ENCODE peak calls at places on chromosomes 2 and 18, in six cellular contexts. V is T-helper 17 cell, X is A549, N is AG04450, Q is endothelial cell of umbilical vein, Y is aorta. A is an unnamed sample.

GRCh38 chr18:49590608-49591007 is 28.8 kb downstream of the LIPG start:
- DNase-seq in Q (no peak), Y (no peak), V (no peak), X (no peak), N (no peak), A (no peak)

GRCh38 chr2:28102455-28102874 is 211.9 kb downstream of the BABAM2 start:
- DNase-seq in V (no peak), Q (peak; percentile 91), Y (no peak), X (no peak), N (peak; percentile 51), A (no peak)

GRCh38 chr18:36830141-36830495 is 1.2 kb downstream of the KIAA1328 start:
- DNase-seq in X (no peak), Q (no peak), Y (no peak), V (no peak), N (no peak), A (no peak)

GRCh38 chr2:199261221-199261620 is 196.5 kb downstream of the SATB2 start:
- DNase-seq in Q (peak; percentile 42), N (peak; percentile 46), X (peak; percentile 8), V (no peak), Y (no peak), A (no peak)

GRCh38 chr2:106956879-106957278 is 70.9 kb upstream of the ST6GAL2 start:
- DNase-seq in X (no peak), Q (no peak), N (peak; percentile 87), V (no peak), Y (peak; percentile 51), A (no peak)

GRCh38 chr2:24613154-24613814 is 122.2 kb downstream of the NCOA1 start:
- DNase-seq in Y (no peak), N (peak; percentile 27), X (peak; percentile 25), Q (peak; percentile 45), V (no peak), A (no peak)

GRCh38 chr2:42722328-42723190 is 41.4 kb downstream of the OXER1 start:
- DNase-seq in N (peak; percentile 42), Q (peak; percentile 80), X (peak; percentile 42), Y (peak; percentile 69), V (no peak), A (no peak)

GRCh38 chr2:37326866-37327634 is 2.4 kb upstream of the PRKD3 start:
- DNase-seq in N (no peak), V (no peak), Q (no peak), X (no peak), Y (no peak), A (no peak)

GRCh38 chr2:132692816-132693215 is 22.8 kb upstream of the LYPD1 start:
- DNase-seq in Y (no peak), Q (no peak), N (no peak), X (no peak), V (no peak), A (no peak)

GRCh38 chr2:38444247-38444646 is 67.2 kb upstream of the ATL2 start:
- DNase-seq in N (no peak), Y (no peak), Q (no peak), V (no peak), X (no peak), A (no peak)

GRCh38 chr2:97870396-97870843 is 125.3 kb downstream of the TMEM131 start:
- DNase-seq in Q (peak; percentile 33), Y (no peak), X (peak; percentile 41), N (peak; percentile 58), V (no peak), A (no peak)

GRCh38 chr2:69917854-69918253 is 2.9 kb downstream of the MXD1 start:
- DNase-seq in X (peak; percentile 45), N (peak; percentile 53), Y (peak; percentile 55), Q (peak; percentile 93), V (no peak), A (no peak)

GRCh38 chr18:61637319-61637718 is 255.5 kb downstream of the RNF152 start:
- DNase-seq in Q (no peak), N (no peak), Y (no peak), V (no peak), X (no peak), A (no peak)

GRCh38 chr2:174748948-174749347 is 15.3 kb downstream of the CHRNA1 start:
- DNase-seq in N (peak; percentile 16), Q (peak; percentile 66), V (peak; percentile 41), X (peak; percentile 54), Y (peak; percentile 65), A (no peak)

GRCh38 chr18:8797206-8797605 is 91.8 kb downstream of the MTCL1 start:
- DNase-seq in X (peak; percentile 16), N (no peak), Y (no peak), Q (peak; percentile 56), V (no peak), A (no peak)

GRCh38 chr18:12420831-12421421 is 13.2 kb downstream of the PRELID3A start:
- DNase-seq in V (no peak), X (no peak), N (no peak), Q (no peak), Y (no peak), A (no peak)

GRCh38 chr2:16625759-16626158 is 39.9 kb downstream of the CYRIA start:
- DNase-seq in X (no peak), V (no peak), N (no peak), Y (no peak), Q (no peak), A (no peak)

GRCh38 chr18:53639696-53640095 is 584.8 kb downstream of the MBD2 start:
- DNase-seq in Q (no peak), Y (no peak), X (no peak), V (no peak), N (no peak), A (no peak)

GRCh38 chr2:237833546-237833945 is 25.9 kb upstream of the RAMP1 start:
- DNase-seq in X (no peak), V (no peak), Q (no peak), Y (no peak), N (peak; percentile 16), A (no peak)

GRCh38 chr18:22285299-22286140 is 116.1 kb downstream of the GATA6 start:
- DNase-seq in Y (no peak), Q (no peak), X (peak; percentile 25), N (no peak), V (no peak), A (no peak)

GRCh38 chr2:46776687-46777327 is 138.8 kb downstream of the MCFD2 start:
- DNase-seq in Y (peak; percentile 70), Q (peak; percentile 71), X (peak; percentile 73), V (no peak), N (no peak), A (no peak)

GRCh38 chr2:138415891-138416494 is 85.6 kb upstream of the SPOPL start:
- DNase-seq in Q (peak; percentile 28), N (no peak), V (no peak), X (no peak), Y (no peak), A (no peak)

GRCh38 chr2:138414014-138414413 is 87.6 kb upstream of the SPOPL start:
- DNase-seq in X (no peak), V (no peak), Y (no peak), N (no peak), Q (no peak), A (no peak)
- H3K9me3 ChIP-seq in X (peaks cover 21% of the 10 kb centered on the region), V (no peaks in the 10 kb centered on the region), Y (peaks cover 9% of the 10 kb centered on the region), N (no peaks in the 10 kb centered on the region), Q (no peaks in the 10 kb centered on the region), A (peaks cover 8% of the 10 kb centered on the region)

GRCh38 chr18:57716550-57716949 is 86.6 kb downstream of the ATP8B1 start:
- DNase-seq in Q (no peak), X (no peak), N (no peak), Y (no peak), V (no peak), A (no peak)
- H3K9me3 ChIP-seq in Q (no peaks in the 10 kb centered on the region), X (no peaks in the 10 kb centered on the region), N (no peaks in the 10 kb centered on the region), Y (no peaks in the 10 kb centered on the region), V (peaks cover 4% of the 10 kb centered on the region), A (no peaks in the 10 kb centered on the region)

DNA sequence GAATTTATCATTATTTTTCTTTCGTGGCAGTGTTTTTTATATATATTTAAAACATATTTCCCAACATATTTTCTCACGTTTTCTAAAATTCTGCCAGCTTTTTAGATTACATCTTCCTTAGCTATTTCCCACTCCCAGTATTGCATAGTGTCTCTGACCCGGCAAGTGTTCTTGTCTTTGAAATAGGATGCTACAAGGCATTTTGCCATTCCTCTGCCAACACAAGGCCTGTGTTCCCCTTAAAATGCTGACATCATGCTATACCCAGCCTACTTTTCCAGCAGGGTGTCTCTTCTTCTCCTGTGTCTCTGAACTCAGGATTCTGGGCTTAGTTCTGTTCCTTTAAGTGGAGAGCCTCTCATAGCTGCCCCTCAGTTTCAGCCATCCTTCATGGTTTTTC is 115.2 kb downstream of the DIS3L2 start:
- DNase-seq in N (no peak), Y (no peak), X (no peak), V (no peak), Q (no peak), A (no peak)
- H3K9me3 ChIP-seq in N (peaks cover under 1% of the 10 kb centered on the region), Y (no peaks in the 10 kb centered on the region), X (peaks cover 2% of the 10 kb centered on the region), V (no peaks in the 10 kb centered on the region), Q (no peaks in the 10 kb centered on the region), A (no peaks in the 10 kb centered on the region)

GRCh38 chr2:2560374-2561015 is 229.4 kb upstream of the MYT1L start:
- DNase-seq in Y (no peak), X (no peak), N (no peak), V (no peak), Q (no peak), A (no peak)
- H3K9me3 ChIP-seq in Y (no peaks in the 10 kb centered on the region), X (no peaks in the 10 kb centered on the region), N (peaks cover 70% of the 10 kb centered on the region), V (no peaks in the 10 kb centered on the region), Q (peaks cover 15% of the 10 kb centered on the region), A (no peaks in the 10 kb centered on the region)

DNA sequence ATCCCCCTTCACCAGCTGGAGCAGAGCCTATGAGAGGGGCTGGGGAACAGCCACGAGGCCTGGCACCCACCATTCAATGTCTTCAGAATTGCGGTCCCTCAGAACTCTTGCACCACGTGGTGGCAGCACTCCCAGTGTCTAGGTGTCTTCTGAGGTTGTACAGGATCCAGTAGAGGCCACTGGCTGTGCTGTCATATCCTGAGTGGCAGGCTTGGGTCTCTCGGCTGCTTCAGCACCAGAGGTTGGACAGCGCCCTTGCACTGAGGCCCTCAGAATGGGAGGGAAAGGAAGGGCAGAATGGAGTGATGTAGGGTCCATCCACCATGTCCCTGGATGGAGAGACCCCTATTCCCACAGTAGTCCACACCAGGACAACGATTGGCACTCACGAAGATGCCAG is 112.0 kb upstream of the TEKT4 start:
- DNase-seq in Q (no peak), V (no peak), Y (no peak), N (no peak), X (peak; percentile 34), A (no peak)
- H3K9me3 ChIP-seq in Q (no peaks in the 10 kb centered on the region), V (no peaks in the 10 kb centered on the region), Y (no peaks in the 10 kb centered on the region), N (peaks cover 77% of the 10 kb centered on the region), X (no peaks in the 10 kb centered on the region), A (no peaks in the 10 kb centered on the region)

GRCh38 chr2:65388626-65389390 is 43.6 kb downstream of the SPRED2 start:
- DNase-seq in Q (no peak), Y (no peak), X (no peak), N (no peak), V (no peak), A (no peak)
- H3K9me3 ChIP-seq in Q (no peaks in the 10 kb centered on the region), Y (no peaks in the 10 kb centered on the region), X (no peaks in the 10 kb centered on the region), N (no peaks in the 10 kb centered on the region), V (no peaks in the 10 kb centered on the region), A (no peaks in the 10 kb centered on the region)

GRCh38 chr2:72048881-72049477 is 98.7 kb downstream of the CYP26B1 start:
- DNase-seq in Q (no peak), Y (no peak), N (no peak), V (no peak), X (no peak), A (no peak)
- H3K9me3 ChIP-seq in Q (no peaks in the 10 kb centered on the region), Y (no peaks in the 10 kb centered on the region), N (no peaks in the 10 kb centered on the region), V (no peaks in the 10 kb centered on the region), X (peaks cover 20% of the 10 kb centered on the region), A (peaks cover 7% of the 10 kb centered on the region)

A was measured in kidney.